ENCODE peak calls at places on chromosome 15, in seven cellular contexts. Z is activated T-cell treated with anti-CD3 and anti-CD28 coated beads, Interleukin-2, amount 50 U/mL, for 1 hour; A is Karpas-422; P is A549; N is H9; J is fibroblast of gingiva; U is HT-29. L is an unnamed sample.

GRCh38 chr15:47711654-47712053 is 5.7 kb upstream of the SEMA6D start:
- DNase-seq in P (no peak), Z (no peak), A (peak), N (no peak), J (no peak), U (peak), L (no peak)

GRCh38 chr15:59965741-59966140 is 38.4 kb upstream of the FOXB1 start:
- DNase-seq in P (no peak), A (no peak), J (no peak), Z (no peak), N (no peak), U (no peak), L (no peak)

GRCh38 chr15:56490461-56490860 is 25.5 kb upstream of the MNS1 start:
- DNase-seq in N (no peak), A (no peak), Z (no peak), U (peak), J (no peak), P (no peak), L (no peak)

GRCh38 chr15:50186090-50186489 is 4.1 kb downstream of the SLC27A2 start:
- DNase-seq in J (no peak), P (no peak), N (no peak), A (no peak), Z (no peak), U (no peak), L (no peak)

GRCh38 chr15:64614519-64614918 is 154.1 kb downstream of the ZNF609 start:
- DNase-seq in A (no peak), P (no peak), U (no peak), J (no peak), N (no peak), Z (no peak), L (no peak)

GRCh38 chr15:41828747-41829270 is 917 bp downstream of the JMJD7 start:
- DNase-seq in N (no peak), Z (no peak), P (no peak), A (no peak), J (no peak), U (no peak), L (no peak)

GRCh38 chr15:80242132-80242769 is 9.8 kb downstream of the CTXND1 start:
- DNase-seq in N (peak), U (peak), Z (no peak), J (no peak), A (peak), P (peak), L (peak)

GRCh38 chr15:87686308-87686707 is 570.2 kb downstream of the NTRK3 start:
- DNase-seq in N (no peak), U (no peak), P (no peak), J (no peak), A (no peak), Z (no peak), L (no peak)

GRCh38 chr15:68561146-68561545 is 17.6 kb upstream of the CORO2B start:
- DNase-seq in U (no peak), J (no peak), P (no peak), A (no peak), Z (no peak), N (no peak), L (no peak)

GRCh38 chr15:89662893-89663673 is 7.8 kb upstream of the KIF7 start:
- DNase-seq in U (peak), J (peak), P (no peak), A (no peak), N (peak), Z (no peak), L (no peak)

GRCh38 chr15:70316059-70316600 is 218.4 kb upstream of the TLE3 start:
- DNase-seq in N (no peak), U (no peak), A (no peak), J (no peak), P (no peak), Z (no peak), L (no peak)

GRCh38 chr15:35271371-35272043 is 186.4 kb upstream of the NANOGP8 start:
- DNase-seq in N (no peak), A (no peak), U (no peak), P (no peak), Z (no peak), J (peak), L (no peak)

GRCh38 chr15:62452016-62452415 is 286.9 kb upstream of the C2CD4B start:
- DNase-seq in J (no peak), N (peak), Z (no peak), A (no peak), U (no peak), P (no peak), L (no peak)

GRCh38 chr15:91158415-91159394 is 58.6 kb downstream of the SV2B start:
- DNase-seq in N (no peak), A (no peak), P (no peak), Z (no peak), U (no peak), J (no peak), L (no peak)

GRCh38 chr15:80640546-80641121 is 54.5 kb upstream of the ABHD17C start:
- DNase-seq in N (no peak), U (no peak), Z (no peak), P (no peak), A (no peak), J (no peak), L (no peak)

GRCh38 chr15:94206463-94207167 is 24.7 kb upstream of the MCTP2 start:
- DNase-seq in U (no peak), P (no peak), J (no peak), Z (no peak), N (no peak), A (no peak), L (peak)

GRCh38 chr15:70323111-70323851 is 225.6 kb upstream of the TLE3 start:
- DNase-seq in U (peak), J (peak), Z (no peak), N (no peak), A (no peak), P (no peak), L (no peak)

GRCh38 chr15:32867313-32867626 is 149.5 kb downstream of the GREM1 start:
- DNase-seq in J (peak), U (peak), P (peak), A (no peak), N (no peak), Z (no peak), L (no peak)

GRCh38 chr15:79943820-79944219 is 27.2 kb downstream of the BCL2A1 start:
- DNase-seq in P (peak), J (peak), Z (no peak), N (no peak), A (no peak), U (no peak), L (no peak)

GRCh38 chr15:27422997-27423396 is 452.0 kb downstream of the GABRG3 start:
- DNase-seq in U (no peak), N (no peak), P (no peak), Z (no peak), J (no peak), A (no peak), L (peak)

GRCh38 chr15:90716317-90716975 is 700 bp upstream of the BLM start:
- DNase-seq in J (no peak), Z (no peak), A (peak), U (no peak), P (peak), N (no peak), L (no peak)

GRCh38 chr15:39710681-39711080 is 72.0 kb downstream of the FSIP1 start:
- DNase-seq in Z (no peak), A (no peak), N (no peak), U (no peak), P (no peak), J (no peak), L (no peak)

GRCh38 chr15:84840741-84841429 is 23.7 kb downstream of the ALPK3 start:
- DNase-seq in Z (no peak), P (peak), J (peak), N (peak), U (peak), A (no peak), L (no peak)

GRCh38 chr15:40567111-40567510 is 2.0 kb upstream of the RPUSD2 start:
- DNase-seq in P (peak), Z (no peak), U (peak), J (no peak), N (peak), A (peak), L (peak)

GRCh38 chr15:23073890-23074631 is 34.7 kb upstream of the TUBGCP5 start:
- DNase-seq in Z (no peak), P (no peak), J (no peak), N (no peak), A (no peak), U (peak), L (no peak)

GRCh38 chr15:85274315-85275050 is 105.9 kb upstream of the AKAP13 start:
- DNase-seq in A (no peak), Z (no peak), P (no peak), J (no peak), N (no peak), U (no peak), L (no peak)

GRCh38 chr15:71781179-71781964 is 29.0 kb upstream of the NR2E3 start:
- DNase-seq in A (no peak), J (no peak), Z (no peak), P (no peak), U (no peak), N (no peak), L (no peak)

GRCh38 chr15:100842756-100843730 is 36.6 kb upstream of the ALDH1A3 start:
- DNase-seq in Z (no peak), U (no peak), N (no peak), J (peak), P (no peak), A (no peak), L (no peak)

GRCh38 chr15:80876034-80876433 is 96.9 kb downstream of the CEMIP start:
- DNase-seq in U (no peak), N (no peak), J (no peak), A (no peak), Z (no peak), P (no peak), L (no peak)

GRCh38 chr15:59847925-59848415 is 156.1 kb upstream of the FOXB1 start:
- DNase-seq in U (no peak), P (no peak), Z (no peak), J (no peak), N (no peak), A (no peak), L (no peak)

GRCh38 chr15:70910958-70911357 is 18.3 kb downstream of the LRRC49 start:
- DNase-seq in A (no peak), Z (no peak), U (no peak), J (no peak), N (no peak), P (no peak), L (no peak)

GRCh38 chr15:43260011-43260615 is 6.6 kb downstream of the TGM5 start:
- DNase-seq in U (no peak), J (no peak), A (no peak), Z (no peak), N (no peak), P (no peak), L (no peak)